ENCODE peak calls at places on chromosomes 4 and X, in five cellular contexts. I, Z, C, U and A are unnamed samples.

GRCh38 chr4:2253160-2254084 is 8.5 kb downstream of the MXD4 start:
- DNase-seq in U (peak; percentile 69), C (no peak), I (no peak), Z (peak; percentile 13), A (no peak)

GRCh38 chr4:2295535-2296442 is 33.9 kb upstream of the MXD4 start:
- DNase-seq in U (peak; percentile 77), I (no peak), Z (no peak), C (no peak), A (no peak)

GRCh38 chr4:71593306-71593705 is 190.6 kb downstream of the GC start:
- DNase-seq in Z (no peak), U (no peak), I (no peak), C (no peak), A (no peak)

GRCh38 chr4:126973201-126973600 is 659.6 kb upstream of the INTU start:
- DNase-seq in I (no peak), U (no peak), C (no peak), Z (no peak), A (no peak)

GRCh38 chr4:74659576-74660411 is 134.5 kb downstream of the BTC start:
- DNase-seq in C (no peak), I (peak; percentile 100), Z (no peak), U (no peak), A (no peak)

GRCh38 chr4:153623491-153623890 is 60.6 kb upstream of the TLR2 start:
- DNase-seq in U (no peak), Z (no peak), C (no peak), I (no peak), A (no peak)

GRCh38 chr4:112410364-112410763 is 105.6 kb downstream of the NEUROG2 start:
- DNase-seq in C (no peak), Z (no peak), I (no peak), U (no peak), A (no peak)

GRCh38 chr4:87118826-87119225 is 101.6 kb downstream of the KLHL8 start:
- DNase-seq in U (no peak), C (no peak), Z (no peak), I (peak; percentile 73), A (no peak)

GRCh38 chrX:69016220-69016941 is 148.9 kb downstream of the PJA1 start:
- DNase-seq in C (peak; percentile 4), U (peak; percentile 74), I (peak; percentile 23), Z (peak; percentile 28), A (no peak)

GRCh38 chrX:41265615-41266014 is 68.3 kb upstream of the DDX3X start:
- DNase-seq in I (peak; percentile 86), Z (no peak), U (no peak), C (no peak), A (no peak)

GRCh38 chr4:139815646-139816601 is 150.3 kb downstream of the MGST2 start:
- DNase-seq in Z (peak; percentile 38), I (peak; percentile 88), U (peak; percentile 85), C (no peak), A (no peak)

GRCh38 chr4:80069108-80069836 is 3.8 kb downstream of the ANTXR2 start:
- DNase-seq in U (no peak), C (no peak), Z (no peak), I (peak; percentile 65), A (no peak)

GRCh38 chrX:111823068-111823467 is 52.9 kb upstream of the TRPC5OS start:
- DNase-seq in C (peak; percentile 18), U (no peak), Z (no peak), I (no peak), A (peak; percentile 2)

GRCh38 chr4:108113229-108113628 is 55.5 kb downstream of the LEF1 start:
- DNase-seq in U (no peak), C (no peak), Z (no peak), I (peak; percentile 5), A (no peak)

GRCh38 chr4:40822781-40823180 is 73.0 kb downstream of the NSUN7 start:
- DNase-seq in C (no peak), Z (no peak), U (no peak), I (no peak), A (no peak)

GRCh38 chr4:142846729-142847606 is 867 bp upstream of the INPP4B start:
- DNase-seq in I (no peak), Z (peak; percentile 33), U (no peak), C (peak; percentile 21), A (peak; percentile 41)
- TF ChIP-seq CTCF in I (peak; percentile 23), Z (peak; percentile 37), U (no peak), C (peak; percentile 30), A (no peak)

GRCh38 chr4:165112258-165113156 is at the start of gene TMEM192:
- DNase-seq in U (peak; percentile 99), Z (peak; percentile 93), I (peak; percentile 82), C (peak; percentile 97), A (peak; percentile 97)
- TF ChIP-seq CTCF in U (no peak), Z (peak; percentile 10), I (no peak), C (peak; percentile 33), A (peak; percentile 47)

DNA sequence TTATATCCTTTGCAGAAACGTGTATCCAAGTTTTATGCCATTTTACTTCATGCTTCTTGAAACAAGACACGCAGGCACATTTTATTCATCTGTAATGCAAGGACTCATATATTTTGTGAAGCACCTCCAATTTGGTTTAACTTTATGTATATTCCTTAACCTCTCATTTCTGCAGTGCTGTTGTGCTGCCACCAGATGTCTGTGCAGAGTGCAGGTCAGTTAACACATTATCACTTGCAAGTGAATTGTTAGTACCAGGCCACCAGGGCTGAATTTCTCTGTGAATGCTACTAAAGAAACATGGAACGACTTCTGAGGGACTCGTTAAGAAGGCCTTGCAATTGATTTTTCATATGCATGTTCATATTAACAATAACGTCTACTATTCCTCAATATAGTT is 770.4 kb downstream of the NLGN4X start:
- DNase-seq in C (no peak), Z (no peak), I (no peak), U (no peak), A (no peak)
- TF ChIP-seq CTCF in C (no peak), Z (no peak), I (no peak), U (no peak), A (no peak)

GRCh38 chrX:138711399-138712347 is at the start of gene FGF13:
- DNase-seq in Z (peak; percentile 11), I (peak; percentile 2), U (no peak), C (no peak), A (peak; percentile 13)
- TF ChIP-seq CTCF in Z (peak; percentile 13), I (no peak), U (no peak), C (peak; percentile 5), A (no peak)

GRCh38 chrX:31212856-31213748 is 141.3 kb upstream of the FTHL17 start:
- DNase-seq in C (no peak), I (no peak), Z (no peak), U (no peak), A (no peak)

GRCh38 chrX:31215277-31215815 is 143.5 kb upstream of the FTHL17 start:
- DNase-seq in Z (no peak), I (no peak), C (no peak), U (no peak), A (no peak)

GRCh38 chrX:31217111-31217510 is 145.3 kb upstream of the FTHL17 start:
- DNase-seq in U (no peak), Z (no peak), C (no peak), I (no peak), A (no peak)

GRCh38 chrX:31209005-31209612 is 137.3 kb upstream of the FTHL17 start:
- DNase-seq in Z (no peak), U (no peak), C (no peak), I (no peak), A (no peak)

GRCh38 chrX:31213941-31214340 is 142.1 kb upstream of the FTHL17 start:
- DNase-seq in I (peak; percentile 26), Z (no peak), C (peak; percentile 38), U (no peak), A (peak; percentile 11)
- TF ChIP-seq CTCF in I (peak; percentile 64), Z (peak; percentile 38), C (peak; percentile 46), U (no peak), A (no peak)

DNA sequence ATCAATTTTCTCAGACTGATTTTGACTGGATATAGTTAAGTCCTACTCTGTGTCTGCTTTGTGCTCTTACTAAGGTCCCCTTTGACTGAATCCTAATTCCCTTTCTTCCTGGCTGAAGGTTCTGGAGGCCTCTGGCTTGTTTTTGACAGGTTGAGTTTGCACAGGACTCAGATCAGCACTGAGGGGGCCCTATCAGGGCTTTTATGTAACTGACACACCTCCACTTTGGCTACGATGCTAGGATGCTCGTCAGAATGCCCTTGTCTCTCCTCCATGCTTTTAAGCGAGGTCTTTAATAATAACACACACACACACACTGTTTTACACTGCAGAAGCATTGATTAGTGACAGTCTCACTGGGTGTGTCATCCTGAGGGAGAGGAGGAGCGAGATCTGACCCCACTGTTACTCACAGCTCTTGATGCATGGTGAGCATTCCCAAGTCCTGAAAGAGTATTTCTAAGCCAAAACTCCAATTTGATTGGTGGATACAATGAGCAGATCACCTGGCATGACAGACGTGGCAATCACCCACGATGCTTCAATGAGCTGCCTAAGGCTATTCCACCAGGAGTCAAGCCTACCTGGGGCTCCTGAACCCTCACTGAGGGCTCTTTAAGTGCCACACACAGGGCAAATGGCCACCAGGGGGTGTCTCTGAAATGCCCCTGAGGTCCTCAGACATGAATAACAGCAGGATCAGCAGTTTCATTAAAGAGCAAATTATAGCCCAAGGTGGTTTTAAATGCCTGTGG is 130.4 kb upstream of the CPEB2 start:
- DNase-seq in C (no peak), U (no peak), Z (no peak), I (peak; percentile 40), A (no peak)
- TF ChIP-seq CTCF in C (peak; percentile 19), U (no peak), Z (peak; percentile 18), I (peak; percentile 30), A (peak; percentile 13)

DNA sequence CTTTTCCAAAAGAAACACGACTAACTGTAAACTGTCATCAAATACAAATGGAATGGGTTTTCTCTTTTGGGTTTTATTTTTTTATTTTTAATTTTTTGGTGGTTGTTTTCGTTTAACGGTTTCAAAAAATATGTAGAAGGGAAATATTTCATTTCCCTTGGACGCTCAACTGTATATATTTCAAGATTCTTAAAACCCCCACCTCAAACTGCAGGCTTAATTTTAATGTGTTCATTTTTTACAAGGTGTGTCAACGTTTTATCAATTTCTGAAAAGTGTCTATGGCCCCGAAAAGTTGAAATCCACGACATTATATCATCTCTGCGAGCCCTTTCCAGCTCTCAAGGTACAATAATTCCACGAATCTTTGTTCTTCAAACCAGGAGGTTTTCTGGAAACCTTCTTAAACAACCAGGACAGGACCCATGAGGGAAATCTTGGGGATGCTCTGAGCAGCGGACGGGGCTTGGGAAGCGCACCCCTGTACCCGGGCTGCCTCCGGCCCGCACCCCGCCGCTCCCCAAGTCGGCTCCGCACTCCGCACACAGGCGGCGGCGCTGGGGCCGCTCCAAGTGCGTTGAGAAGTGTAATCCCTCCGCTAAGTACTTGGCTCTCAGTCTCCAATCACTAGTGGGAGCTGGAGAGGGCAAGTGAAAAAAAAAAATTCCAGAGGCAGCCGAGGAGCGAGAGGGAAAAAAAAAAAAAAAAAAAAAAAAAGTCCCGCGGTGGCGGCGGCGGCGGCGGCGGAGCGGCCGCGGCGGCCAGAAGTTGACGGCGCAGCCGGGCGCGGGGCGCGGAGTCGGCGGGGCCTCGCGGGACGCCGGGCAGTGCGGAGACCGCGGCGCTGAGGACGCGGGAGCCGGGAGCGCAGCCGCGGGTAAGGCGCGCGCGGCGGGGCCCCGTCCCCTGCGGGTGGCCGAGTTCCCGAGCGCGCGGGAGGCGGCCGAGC is at the start of gene BMPR1B:
- DNase-seq in U (no peak), C (peak; percentile 13), Z (no peak), I (peak; percentile 66), A (peak; percentile 29)
- TF ChIP-seq CTCF in U (no peak), C (no peak), Z (no peak), I (no peak), A (no peak)

GRCh38 chr4:104015680-104016079 is 295.9 kb upstream of the TACR3 start:
- DNase-seq in U (no peak), C (no peak), I (no peak), Z (no peak), A (no peak)
- TF ChIP-seq CTCF in U (no peak), C (peak; percentile 42), I (no peak), Z (peak; percentile 29), A (no peak)